ENCODE peak calls at places on chromosomes 5 and 9, in ten cellular contexts. N is heart right ventricle; C is aorta; L is caudate nucleus; X is CD8-positive, alpha-beta T cell; H is HT1080; S is fibroblast of lung; Z is left kidney; Q is activated CD8-positive, alpha-beta T cell treated with anti-CD3 and anti-CD28 coated beads for 36 hours; U is naive thymus-derived CD4-positive, alpha-beta T cell. F is an unnamed sample.

GRCh38 chr5:109714592-109714991 is 24.9 kb downstream of the MAN2A1 start:
- DNase-seq in N (no peak), C (no peak), L (no peak), X (no peak), H (no peak), S (no peak), Z (no peak), Q (no peak), U (no peak), F (no peak)

GRCh38 chr9:132129535-132129934 is 32.3 kb upstream of the NTNG2 start:
- DNase-seq in N (no peak), C (no peak), L (no peak), X (no peak), H (no peak), S (no peak), Z (no peak), Q (no peak), U (no peak), F (no peak)

GRCh38 chr5:83919071-83920041 is 198.7 kb upstream of the HAPLN1 start:
- DNase-seq in N (no peak), C (no peak), L (no peak), X (no peak), H (peak; percentile 38), S (no peak), Z (no peak), Q (no peak), U (no peak), F (no peak)

GRCh38 chr5:75734913-75735789 is 17.9 kb upstream of the POC5 start:
- DNase-seq in N (peak; percentile 13), C (no peak), L (no peak), X (no peak), H (peak; percentile 32), S (no peak), Z (peak; percentile 82), Q (peak; percentile 22), U (no peak), F (peak; percentile 49)

GRCh38 chr5:149878371-149878770 is 66.2 kb downstream of the PDE6A start:
- DNase-seq in N (no peak), C (no peak), L (no peak), X (no peak), H (no peak), S (no peak), Z (no peak), Q (no peak), U (no peak), F (peak; percentile 62)

GRCh38 chr5:115873392-115873791 is 31.7 kb downstream of the AP3S1 start:
- DNase-seq in N (no peak), C (no peak), L (no peak), X (no peak), H (peak; percentile 26), S (peak; percentile 58), Z (no peak), Q (no peak), U (no peak), F (peak; percentile 76)

GRCh38 chr5:86688414-86688813 is 70.7 kb downstream of the COX7C start:
- DNase-seq in N (no peak), C (no peak), L (no peak), X (no peak), H (no peak), S (no peak), Z (peak; percentile 20), Q (no peak), U (no peak), F (no peak)

GRCh38 chr5:135208555-135209494 is 174.8 kb upstream of the PITX1 start:
- DNase-seq in N (no peak), C (peak; percentile 83), L (no peak), X (no peak), H (peak; percentile 98), S (peak; percentile 98), Z (peak; percentile 49), Q (no peak), U (no peak), F (peak; percentile 52)

GRCh38 chr5:77066823-77067442 is 20.2 kb downstream of the ZBED3 start:
- DNase-seq in N (no peak), C (no peak), L (no peak), X (no peak), H (peak; percentile 29), S (peak; percentile 92), Z (no peak), Q (no peak), U (no peak), F (no peak)

GRCh38 chr9:136756836-136757235 is 1.2 kb downstream of the LCN8 start:
- DNase-seq in N (no peak), C (no peak), L (no peak), X (no peak), H (no peak), S (no peak), Z (peak; percentile 46), Q (no peak), U (no peak), F (no peak)

GRCh38 chr5:133482033-133482432 is 130.3 kb downstream of the FSTL4 start:
- DNase-seq in N (no peak), C (no peak), L (no peak), X (no peak), H (no peak), S (no peak), Z (no peak), Q (no peak), U (no peak), F (no peak)